ENCODE peak calls at places on chromosomes 11 and 22, in four cellular contexts. V is activated naive CD4-positive, alpha-beta T cell treated with Interleukin-2 at 50 U/mL for 16 hours; T is HCEC 1CT; C is AG04450. Q is an unnamed sample.
A peak's percentile ranks its signal among the peaks of the same experiment; 100 is the strongest.

GRCh38 chr11:20639688-20640087 is 29.7 kb upstream of the NELL1 start:
- DNase-seq in V (no peak), T (no peak), C (no peak), Q (no peak)

GRCh38 chr22:44151661-44152060 is 29.1 kb upstream of the PARVG start:
- DNase-seq in V (no peak), T (peak; percentile 47), C (peak; percentile 32), Q (peak; percentile 57)

GRCh38 chr11:73961321-73961720 is 10.5 kb downstream of the DNAJB13 start:
- DNase-seq in V (no peak), T (no peak), C (no peak), Q (peak; percentile 36)

GRCh38 chr11:121534131-121535093 is 81.6 kb upstream of the SORL1-AS1 start:
- DNase-seq in V (no peak), T (no peak), C (no peak), Q (no peak)

GRCh38 chr11:65590240-65590738 is 5.3 kb downstream of the KCNK7 start:
- DNase-seq in V (no peak), T (no peak), C (peak; percentile 57), Q (no peak)

GRCh38 chr11:111310088-111310487 is 11.7 kb downstream of the POU2AF3 start:
- DNase-seq in V (no peak), T (no peak), C (no peak), Q (no peak)

GRCh38 chr11:115535781-115536180 is 31.6 kb upstream of the CADM1 start:
- DNase-seq in V (no peak), T (no peak), C (no peak), Q (no peak)

GRCh38 chr11:6232899-6233298 is 1.5 kb downstream of the FHIP1B start:
- DNase-seq in V (no peak), T (no peak), C (no peak), Q (no peak)

GRCh38 chr11:117471776-117472175 is 144.1 kb downstream of the CEP164 start:
- DNase-seq in V (no peak), T (no peak), C (no peak), Q (no peak)

GRCh38 chr11:45336136-45336535 is 50.0 kb upstream of the SYT13 start:
- DNase-seq in V (no peak), T (no peak), C (no peak), Q (no peak)

GRCh38 chr22:46001426-46002106 is 24.6 kb upstream of the WNT7B start:
- DNase-seq in V (no peak), T (no peak), C (no peak), Q (no peak)

GRCh38 chr11:68140496-68141246 is 19.5 kb upstream of the CHKA start:
- DNase-seq in V (no peak), T (no peak), C (no peak), Q (no peak)

GRCh38 chr11:57402188-57403066 is 12.0 kb upstream of the PRG2 start:
- DNase-seq in V (no peak), T (no peak), C (no peak), Q (no peak)

GRCh38 chr11:57777969-57778317 is 16.3 kb downstream of the CTNND1 start:
- DNase-seq in V (no peak), T (no peak), C (no peak), Q (no peak)

GRCh38 chr22:35739642-35740041 is 22.0 kb downstream of the APOL5 start:
- DNase-seq in V (no peak), T (no peak), C (no peak), Q (peak; percentile 13)

GRCh38 chr22:50173221-50173982 is 2.9 kb downstream of the PANX2 start:
- DNase-seq in V (no peak), T (no peak), C (no peak), Q (no peak)

GRCh38 chr11:73085189-73085875 is 56.8 kb downstream of the FCHSD2 start:
- DNase-seq in V (no peak), T (no peak), C (no peak), Q (peak; percentile 14)

GRCh38 chr22:35446365-35446764 is 46.4 kb downstream of the MCM5 start:
- DNase-seq in V (no peak), T (peak; percentile 94), C (peak; percentile 77), Q (peak; percentile 95)

GRCh38 chr11:126113963-126114362 is 51.3 kb upstream of the CDON start:
- DNase-seq in V (no peak), T (no peak), C (no peak), Q (no peak)

GRCh38 chr22:21621891-21622623 is 7.8 kb downstream of the YDJC start:
- DNase-seq in V (no peak), T (no peak), C (no peak), Q (peak; percentile 38)